ENCODE peak calls at places on chromosomes 16 and 17, in nine cellular contexts. P is upper lobe of left lung; R is osteoblast; B is adrenal gland; E is breast epithelium; G is CD4-positive, CD25-positive, alpha-beta regulatory T cell; M is GM23338; Z is testis; D is cardiac muscle cell. L is an unnamed sample.

GRCh38 chr17:37614391-37614790 is 5.2 kb upstream of the SYNRG start:
- DNase-seq in P (no peak), R (peak; percentile 91), B (no peak), E (no peak), G (no peak), M (no peak), Z (no peak), D (no peak), L (peak; percentile 72)

GRCh38 chr17:36183811-36184765 is 7.7 kb upstream of the TBC1D3B start:
- DNase-seq in P (peak; percentile 46), R (no peak), B (no peak), E (no peak), G (no peak), M (no peak), Z (no peak), D (no peak), L (peak; percentile 21)

GRCh38 chr17:42155614-42156045 is 841 bp upstream of the RAB5C start:
- DNase-seq in P (no peak), R (no peak), B (no peak), E (no peak), G (no peak), M (peak; percentile 63), Z (no peak), D (no peak), L (no peak)

GRCh38 chr17:39553326-39553945 is 54.3 kb downstream of the NEUROD2 start:
- DNase-seq in P (no peak), R (no peak), B (peak; percentile 68), E (no peak), G (no peak), M (no peak), Z (no peak), D (no peak), L (peak; percentile 69)

GRCh38 chr16:1959269-1960039 is at the start of gene NDUFB10:
- DNase-seq in P (peak; percentile 99), R (peak; percentile 99), B (peak; percentile 94), E (peak; percentile 90), G (peak; percentile 90), M (peak; percentile 92), Z (peak; percentile 93), D (peak; percentile 96), L (peak; percentile 91)

GRCh38 chr17:62808576-62808970 is 459 bp upstream of the MARCHF10 start:
- DNase-seq in P (no peak), R (no peak), B (no peak), E (no peak), G (no peak), M (peak; percentile 35), Z (no peak), D (no peak), L (no peak)

GRCh38 chr16:58338205-58338604 is 43.4 kb upstream of the PRSS54 start:
- DNase-seq in P (no peak), R (no peak), B (no peak), E (no peak), G (no peak), M (no peak), Z (no peak), D (no peak), L (no peak)

GRCh38 chr16:52090080-52090479 is 456.9 kb downstream of the TOX3 start:
- DNase-seq in P (no peak), R (no peak), B (no peak), E (no peak), G (no peak), M (no peak), Z (no peak), D (no peak), L (peak; percentile 60)

GRCh38 chr17:76276069-76276431 is 10.9 kb downstream of the UBALD2 start:
- DNase-seq in P (no peak), R (peak; percentile 38), B (no peak), E (no peak), G (no peak), M (no peak), Z (no peak), D (no peak), L (no peak)

GRCh38 chr16:51818342-51818944 is 667.4 kb upstream of the SALL1 start:
- DNase-seq in P (no peak), R (no peak), B (peak; percentile 71), E (no peak), G (peak; percentile 2), M (peak; percentile 78), Z (peak; percentile 83), D (peak; percentile 65), L (peak; percentile 18)

GRCh38 chr16:81688182-81688581 is 90.9 kb upstream of the PLCG2 start:
- DNase-seq in P (no peak), R (no peak), B (no peak), E (no peak), G (peak; percentile 41), M (no peak), Z (no peak), D (no peak), L (peak; percentile 53)

GRCh38 chr16:71526111-71526998 is at the start of gene CHST4:
- DNase-seq in P (no peak), R (peak; percentile 93), B (peak; percentile 72), E (no peak), G (no peak), M (peak; percentile 93), Z (no peak), D (peak; percentile 64), L (peak; percentile 25)

GRCh38 chr17:4001048-4001590 is 36.9 kb upstream of the ATP2A3 start:
- DNase-seq in P (no peak), R (peak; percentile 39), B (no peak), E (no peak), G (no peak), M (no peak), Z (no peak), D (no peak), L (no peak)

GRCh38 chr16:680967-681745 is 946 bp downstream of the STUB1 start:
- DNase-seq in P (peak; percentile 88), R (peak; percentile 96), B (peak; percentile 86), E (no peak), G (no peak), M (peak; percentile 66), Z (peak; percentile 64), D (peak; percentile 40), L (peak; percentile 57)

GRCh38 chr16:31125844-31126243 is 8.4 kb downstream of the KAT8 start:
- DNase-seq in P (no peak), R (no peak), B (no peak), E (no peak), G (no peak), M (no peak), Z (no peak), D (no peak), L (no peak)
- H3K27ac ChIP-seq in P (peak overlapping the region; percentile 91), R (no peak overlapping the region), B (no peak overlapping the region), E (peak overlapping the region; percentile 95), G (no peak overlapping the region), M (no peak overlapping the region), Z (no peak overlapping the region), D (no peak overlapping the region), L (no peak overlapping the region)

GRCh38 chr16:66923866-66924265 is 1.5 kb downstream of the RRAD start:
- DNase-seq in P (no peak), R (peak; percentile 60), B (no peak), E (no peak), G (no peak), M (no peak), Z (no peak), D (no peak), L (no peak)

GRCh38 chr16:66926171-66926570 is 836 bp upstream of the RRAD start:
- DNase-seq in P (no peak), R (peak; percentile 87), B (peak; percentile 81), E (no peak), G (no peak), M (no peak), Z (peak; percentile 65), D (no peak), L (no peak)

GRCh38 chr16:66924527-66925321 is 611 bp downstream of the RRAD start:
- DNase-seq in P (peak; percentile 93), R (peak; percentile 92), B (peak; percentile 45), E (no peak), G (peak; percentile 33), M (peak; percentile 79), Z (peak; percentile 61), D (peak; percentile 83), L (no peak)

GRCh38 chr16:66927012-66927436 is 1.7 kb upstream of the RRAD start:
- DNase-seq in P (no peak), R (peak; percentile 98), B (no peak), E (no peak), G (no peak), M (peak; percentile 40), Z (no peak), D (no peak), L (peak; percentile 91)

GRCh38 chr16:66925322-66925840 is at the start of gene RRAD:
- DNase-seq in P (peak; percentile 90), R (peak; percentile 95), B (peak; percentile 63), E (no peak), G (no peak), M (peak; percentile 50), Z (peak; percentile 70), D (peak; percentile 60), L (peak; percentile 29)
- H3K4me1 ChIP-seq in P (peaks cover 43% of the 10 kb centered on the region), R (peaks cover 47% of the 10 kb centered on the region), B (peaks cover 34% of the 10 kb centered on the region), E (peaks cover 6% of the 10 kb centered on the region), G (peaks cover 15% of the 10 kb centered on the region), M (no peaks in the 10 kb centered on the region), Z (peaks cover 28% of the 10 kb centered on the region), D (peaks cover 50% of the 10 kb centered on the region), L (peaks cover 36% of the 10 kb centered on the region)

DNA sequence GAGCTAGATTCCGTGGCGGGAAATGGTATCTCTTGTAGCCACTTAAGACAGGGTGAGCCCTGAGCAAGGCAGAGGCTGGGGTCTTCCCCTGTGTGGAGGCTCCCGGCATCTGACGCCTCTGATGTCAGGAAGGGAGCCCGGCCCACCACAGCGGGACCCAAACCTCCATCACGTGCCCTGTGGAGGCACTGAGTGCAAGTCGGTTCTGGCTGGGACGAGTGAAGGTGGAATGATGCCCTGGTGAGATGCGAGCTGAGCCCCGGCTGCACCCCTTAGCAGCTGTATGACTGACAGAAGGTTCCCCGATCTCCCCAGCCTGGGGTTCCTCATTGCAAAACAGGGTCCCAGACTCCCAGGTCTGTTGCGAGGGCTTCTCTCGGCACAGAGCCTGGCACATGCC is 187.4 kb upstream of the TNRC6C start:
- DNase-seq in P (no peak), R (peak; percentile 88), B (no peak), E (no peak), G (no peak), M (no peak), Z (no peak), D (no peak), L (no peak)
- H3K27ac ChIP-seq in P (no peak overlapping the region), R (peak overlapping the region; percentile 49), B (no peak overlapping the region), E (peak overlapping the region; percentile 7), G (no peak overlapping the region), M (no peak overlapping the region), Z (no peak overlapping the region), D (no peak overlapping the region), L (no peak overlapping the region)

GRCh38 chr17:61415374-61416210 is 15.9 kb downstream of the TBX2 start:
- DNase-seq in P (no peak), R (peak; percentile 95), B (peak; percentile 22), E (peak; percentile 24), G (no peak), M (no peak), Z (no peak), D (no peak), L (no peak)

GRCh38 chr17:61412860-61413653 is 13.4 kb downstream of the TBX2 start:
- DNase-seq in P (no peak), R (peak; percentile 90), B (peak; percentile 39), E (peak; percentile 51), G (no peak), M (peak; percentile 64), Z (no peak), D (peak; percentile 58), L (no peak)

GRCh38 chr17:61413654-61414133 is 14.1 kb downstream of the TBX2 start:
- DNase-seq in P (no peak), R (peak; percentile 90), B (peak; percentile 19), E (peak; percentile 19), G (no peak), M (no peak), Z (no peak), D (no peak), L (peak; percentile 20)

GRCh38 chr17:61414936-61415251 is 15.3 kb downstream of the TBX2 start:
- DNase-seq in P (peak; percentile 29), R (no peak), B (no peak), E (peak; percentile 34), G (no peak), M (no peak), Z (no peak), D (no peak), L (no peak)

GRCh38 chr17:61414141-61414935 is 14.7 kb downstream of the TBX2 start:
- DNase-seq in P (peak; percentile 68), R (peak; percentile 89), B (peak; percentile 46), E (peak; percentile 52), G (no peak), M (no peak), Z (peak; percentile 31), D (no peak), L (peak; percentile 72)
- H3K4me1 ChIP-seq in P (peaks cover 56% of the 10 kb centered on the region), R (peaks cover 49% of the 10 kb centered on the region), B (peaks cover 41% of the 10 kb centered on the region), E (peaks cover 3% of the 10 kb centered on the region), G (peaks cover 36% of the 10 kb centered on the region), M (peaks cover 15% of the 10 kb centered on the region), Z (peaks cover 10% of the 10 kb centered on the region), D (peaks cover 23% of the 10 kb centered on the region), L (peaks cover 33% of the 10 kb centered on the region)

L was measured in fibroblast of lung.